ENCODE peak calls at places on chromosomes 5 and 9, in four cellular contexts. G is fibroblast of lung, A is IMR-90, B is SJSA1. Q is an unnamed sample.

GRCh38 chr9:99497641-99498040 is 275.6 kb downstream of the SEC61B start:
- DNase-seq in G (no peak), A (no peak), B (no peak), Q (no peak)

GRCh38 chr5:61330341-61330878 is 1.6 kb upstream of the ZSWIM6 start:
- DNase-seq in G (peak), A (peak), B (no peak), Q (peak)

GRCh38 chr9:132192728-132193127 is 30.9 kb downstream of the NTNG2 start:
- DNase-seq in G (no peak), A (peak), B (no peak), Q (no peak)

GRCh38 chr9:120416816-120417427 is 163.0 kb downstream of the CDK5RAP2 start:
- DNase-seq in G (no peak), A (no peak), B (no peak), Q (no peak)

GRCh38 chr5:110333384-110333783 is 393.1 kb downstream of the TMEM232 start:
- DNase-seq in G (peak), A (peak), B (no peak), Q (no peak)

GRCh38 chr9:114283551-114284111 is 39.3 kb upstream of the ORM1 start:
- DNase-seq in G (no peak), A (no peak), B (peak), Q (no peak)

GRCh38 chr9:118058227-118058626 is 354.0 kb downstream of the TLR4 start:
- DNase-seq in G (no peak), A (no peak), B (no peak), Q (no peak)

GRCh38 chr9:135661801-135662560 is 1.1 kb upstream of the LCN9 start:
- DNase-seq in G (no peak), A (no peak), B (no peak), Q (no peak)

GRCh38 chr9:78685471-78685870 is 388.5 kb downstream of the PSAT1 start:
- DNase-seq in G (no peak), A (no peak), B (no peak), Q (no peak)

GRCh38 chr9:22469928-22470544 is 23.4 kb downstream of the DMRTA1 start:
- DNase-seq in G (peak), A (peak), B (no peak), Q (no peak)

GRCh38 chr5:169753795-169754194 is 116.7 kb downstream of the DOCK2 start:
- DNase-seq in G (peak), A (peak), B (no peak), Q (no peak)

GRCh38 chr9:136939431-136939995 is 5.0 kb downstream of the FBXW5 start:
- DNase-seq in G (no peak), A (no peak), B (no peak), Q (no peak)

GRCh38 chr9:134868751-134869553 is 11.7 kb upstream of the FCN2 start:
- DNase-seq in G (no peak), A (no peak), B (no peak), Q (no peak)

GRCh38 chr5:150075233-150075632 is 11.1 kb downstream of the CSF1R start:
- DNase-seq in G (no peak), A (no peak), B (peak), Q (no peak)

GRCh38 chr5:128213340-128213739 is 129.8 kb downstream of the SLC12A2 start:
- DNase-seq in G (peak), A (peak), B (peak), Q (no peak)

GRCh38 chr9:137317021-137317978 is 15.2 kb upstream of the NRARP start:
- DNase-seq in G (no peak), A (no peak), B (no peak), Q (no peak)

GRCh38 chr9:102779341-102779740 is 215.8 kb upstream of the CYLC2 start:
- DNase-seq in G (no peak), A (no peak), B (no peak), Q (no peak)

GRCh38 chr5:62460578-62460983 is 48.0 kb downstream of the IPO11 start:
- DNase-seq in G (peak), A (peak), B (no peak), Q (peak)

GRCh38 chr9:137459601-137460362 is 648 bp upstream of the NSMF start:
- DNase-seq in G (no peak), A (no peak), B (no peak), Q (no peak)

GRCh38 chr5:61675015-61675692 is 343.1 kb downstream of the ZSWIM6 start:
- DNase-seq in G (no peak), A (no peak), B (no peak), Q (no peak)

GRCh38 chr9:94922098-94922607 is 195.7 kb downstream of the AOPEP start:
- DNase-seq in G (peak), A (peak), B (peak), Q (no peak)

GRCh38 chr5:129771058-129771838 is 23.4 kb downstream of the MINAR2 start:
- DNase-seq in G (peak), A (peak), B (peak), Q (peak)

GRCh38 chr5:135504376-135504775 is 31.4 kb downstream of the NEUROG1 start:
- DNase-seq in G (no peak), A (no peak), B (peak), Q (no peak)

GRCh38 chr5:67160985-67161384 is 35.6 kb downstream of the CD180 start:
- DNase-seq in G (peak), A (peak), B (peak), Q (peak)

GRCh38 chr9:108836771-108837170 is 19.0 kb downstream of the ACTL7B start:
- DNase-seq in G (no peak), A (no peak), B (no peak), Q (no peak)

GRCh38 chr5:142289708-142290573 is 34.9 kb downstream of the SPRY4 start:
- DNase-seq in G (no peak), A (no peak), B (peak), Q (no peak)

GRCh38 chr9:122382901-122383850 is 12.4 kb downstream of the PTGS1 start:
- DNase-seq in G (peak), A (peak), B (no peak), Q (no peak)

GRCh38 chr5:72140711-72141110 is 33.4 kb downstream of the MAP1B start:
- DNase-seq in G (no peak), A (no peak), B (no peak), Q (no peak)

GRCh38 chr9:133993635-133994253 is 1.6 kb upstream of the VAV2 start:
- DNase-seq in G (no peak), A (no peak), B (no peak), Q (no peak)

GRCh38 chr9:87497604-87498045 is at the start of gene DAPK1:
- DNase-seq in G (peak), A (no peak), B (peak), Q (peak)

GRCh38 chr9:133286523-133286922 is 11.5 kb upstream of the ABO start:
- DNase-seq in G (no peak), A (no peak), B (no peak), Q (no peak)

GRCh38 chr5:132498686-132499271 is 8.2 kb upstream of the IRF1 start:
- DNase-seq in G (no peak), A (peak), B (no peak), Q (no peak)

GRCh38 chr5:132496631-132497487 is 6.3 kb upstream of the IRF1 start:
- DNase-seq in G (peak), A (peak), B (peak), Q (no peak)

GRCh38 chr5:132497488-132497997 is 7.0 kb upstream of the IRF1 start:
- DNase-seq in G (peak), A (peak), B (peak), Q (no peak)

GRCh38 chr5:132499440-132500243 is 9.1 kb upstream of the IRF1 start:
- DNase-seq in G (no peak), A (no peak), B (peak), Q (no peak)

GRCh38 chr5:132498152-132498551 is 7.6 kb upstream of the IRF1 start:
- DNase-seq in G (no peak), A (peak), B (peak), Q (no peak)
- H3K4me3 ChIP-seq in G (no peak), A (no peak), B (no peak), Q (no peak)

GRCh38 chr5:172645271-172645670 is 4.2 kb downstream of the NEURL1B start:
- DNase-seq in G (no peak), A (no peak), B (no peak), Q (no peak)
- H3K4me3 ChIP-seq in G (no peak), A (no peak), B (no peak), Q (no peak)

GRCh38 chr9:728535-728934 is 113.0 kb upstream of the DMRT1 start:
- DNase-seq in G (no peak), A (no peak), B (no peak), Q (no peak)

GRCh38 chr9:727767-728166 is 113.7 kb upstream of the DMRT1 start:
- DNase-seq in G (no peak), A (no peak), B (no peak), Q (no peak)

GRCh38 chr9:723308-723707 is 118.2 kb upstream of the DMRT1 start:
- DNase-seq in G (no peak), A (no peak), B (no peak), Q (no peak)

GRCh38 chr9:722388-722980 is 119.0 kb upstream of the DMRT1 start:
- DNase-seq in G (no peak), A (no peak), B (no peak), Q (no peak)

GRCh38 chr9:726005-726404 is 115.5 kb upstream of the DMRT1 start:
- DNase-seq in G (no peak), A (no peak), B (no peak), Q (no peak)
- H3K4me3 ChIP-seq in G (no peak), A (no peak), B (no peak), Q (no peak)

GRCh38 chr9:5614192-5614591 is 14.7 kb upstream of the RIC1 start:
- DNase-seq in G (no peak), A (no peak), B (no peak), Q (no peak)

GRCh38 chr9:5611321-5612186 is 17.4 kb upstream of the RIC1 start:
- DNase-seq in G (no peak), A (no peak), B (no peak), Q (no peak)

GRCh38 chr9:5612187-5612535 is 16.7 kb upstream of the RIC1 start:
- DNase-seq in G (no peak), A (no peak), B (no peak), Q (no peak)

GRCh38 chr9:5610491-5610890 is 18.4 kb upstream of the RIC1 start:
- DNase-seq in G (no peak), A (no peak), B (no peak), Q (no peak)

GRCh38 chr9:5608298-5609254 is 20.3 kb upstream of the RIC1 start:
- DNase-seq in G (peak), A (no peak), B (no peak), Q (no peak)
- H3K4me3 ChIP-seq in G (peak), A (no peak), B (no peak), Q (peak)

DNA sequence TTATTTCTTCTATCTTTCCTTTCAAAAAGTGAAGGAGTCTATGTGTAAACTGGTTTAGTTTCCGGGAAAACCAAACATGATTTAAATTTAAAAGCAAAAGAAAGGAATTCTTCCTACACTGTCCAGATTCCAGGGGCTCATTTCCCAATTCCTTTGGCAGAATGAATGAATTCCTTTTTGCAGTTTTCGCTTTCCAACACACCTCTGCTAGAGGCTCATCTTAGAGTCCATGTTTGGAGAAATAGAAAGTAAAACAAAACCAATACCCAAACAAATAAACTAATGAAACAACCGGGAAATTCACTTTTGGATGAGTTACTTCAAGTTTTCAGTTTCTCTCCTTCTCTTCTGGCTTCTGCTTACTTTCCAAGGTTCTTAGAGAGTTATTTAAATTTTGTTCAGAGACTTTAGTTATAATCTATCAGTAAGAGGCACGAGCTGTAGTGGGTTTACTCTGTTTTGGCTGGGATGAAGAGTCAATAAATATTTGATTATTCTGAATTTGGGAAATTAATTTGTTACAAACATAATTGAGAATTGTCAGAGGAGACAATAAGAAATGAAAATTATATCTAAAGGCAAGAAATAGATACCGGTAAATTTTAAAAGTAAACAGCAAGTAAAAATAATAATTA is 365.0 kb upstream of the CDH9 start:
- DNase-seq in G (no peak), A (no peak), B (no peak), Q (no peak)
- H3K4me3 ChIP-seq in G (peak), A (peak), B (no peak), Q (no peak)

Q was measured in naive thymus-derived CD4-positive, alpha-beta T cell.